ENCODE peak calls at places on chromosome 7, in seven cellular contexts. Q is ACHN, G is posterior vena cava, X is LNCaP clone FGC, J is SJSA1, S is left cardiac atrium, U is iris pigment epithelial cell. W is an unnamed sample.

GRCh38 chr7:128923411-128923800 is 12.9 kb upstream of the KCP start:
- DNase-seq in Q (no peak), G (peak), X (no peak), J (no peak), S (no peak), U (no peak), W (no peak)

GRCh38 chr7:100366411-100367250 is 6.7 kb upstream of the PILRA start:
- DNase-seq in Q (no peak), G (peak), X (no peak), J (no peak), S (no peak), U (no peak), W (no peak)

GRCh38 chr7:28961972-28962371 is 3.8 kb upstream of the TRIL start:
- DNase-seq in Q (no peak), G (no peak), X (no peak), J (no peak), S (no peak), U (no peak), W (no peak)

GRCh38 chr7:136405931-136406777 is 429.0 kb upstream of the MTPN start:
- DNase-seq in Q (peak), G (no peak), X (peak), J (no peak), S (no peak), U (peak), W (peak)

GRCh38 chr7:91240546-91240945 is 23.7 kb upstream of the FZD1 start:
- DNase-seq in Q (no peak), G (no peak), X (no peak), J (no peak), S (no peak), U (peak), W (peak)

GRCh38 chr7:26198133-26198780 is 2.3 kb downstream of the HNRNPA2B1 start:
- DNase-seq in Q (peak), G (no peak), X (no peak), J (no peak), S (no peak), U (no peak), W (no peak)

GRCh38 chr7:95199779-95200558 is 124.4 kb downstream of the PON1 start:
- DNase-seq in Q (peak), G (no peak), X (peak), J (no peak), S (peak), U (peak), W (peak)

GRCh38 chr7:80243425-80243824 is 108.8 kb downstream of the GNAI1 start:
- DNase-seq in Q (no peak), G (no peak), X (no peak), J (no peak), S (no peak), U (peak), W (no peak)

GRCh38 chr7:122329145-122329802 is 24.7 kb upstream of the FEZF1 start:
- DNase-seq in Q (no peak), G (no peak), X (no peak), J (no peak), S (no peak), U (no peak), W (no peak)

GRCh38 chr7:47180268-47180826 is 401.6 kb downstream of the TNS3 start:
- DNase-seq in Q (peak), G (peak), X (peak), J (peak), S (peak), U (peak), W (peak)

GRCh38 chr7:84879936-84880325 is 306.9 kb downstream of the SEMA3D start:
- DNase-seq in Q (no peak), G (no peak), X (no peak), J (no peak), S (no peak), U (no peak), W (no peak)

GRCh38 chr7:17396692-17397091 is 98.2 kb downstream of the AHR start:
- DNase-seq in Q (no peak), G (no peak), X (no peak), J (no peak), S (no peak), U (no peak), W (no peak)

GRCh38 chr7:85114342-85114741 is 72.5 kb downstream of the SEMA3D start:
- DNase-seq in Q (no peak), G (no peak), X (no peak), J (no peak), S (no peak), U (no peak), W (no peak)

GRCh38 chr7:38367301-38367700 is 93.9 kb upstream of the TARP start:
- DNase-seq in Q (no peak), G (no peak), X (no peak), J (no peak), S (no peak), U (no peak), W (no peak)

GRCh38 chr7:139482662-139483466 is 609 bp downstream of the KLRG2 start:
- DNase-seq in Q (no peak), G (no peak), X (no peak), J (no peak), S (peak), U (peak), W (no peak)

GRCh38 chr7:50657341-50657873 is 92.2 kb upstream of the DDC start:
- DNase-seq in Q (no peak), G (peak), X (no peak), J (no peak), S (peak), U (peak), W (peak)

GRCh38 chr7:8160810-8161209 is 101.2 kb downstream of the ICA1 start:
- DNase-seq in Q (no peak), G (no peak), X (no peak), J (no peak), S (no peak), U (no peak), W (no peak)

GRCh38 chr7:50598455-50599343 is 33.5 kb upstream of the DDC start:
- DNase-seq in Q (no peak), G (no peak), X (no peak), J (no peak), S (no peak), U (no peak), W (no peak)

GRCh38 chr7:64686493-64687184 is 20.7 kb downstream of the ZNF107 start:
- DNase-seq in Q (no peak), G (no peak), X (peak), J (no peak), S (no peak), U (no peak), W (no peak)

GRCh38 chr7:124041439-124041838 is 8.6 kb upstream of the TMEM229A start:
- DNase-seq in Q (no peak), G (no peak), X (no peak), J (no peak), S (no peak), U (no peak), W (no peak)

GRCh38 chr7:109111086-109111485 is 541.4 kb downstream of the DNAJB9 start:
- DNase-seq in Q (no peak), G (no peak), X (no peak), J (no peak), S (no peak), U (no peak), W (no peak)

GRCh38 chr7:87413951-87414381 is 61.5 kb downstream of the ABCB4 start:
- DNase-seq in Q (no peak), G (no peak), X (no peak), J (no peak), S (no peak), U (peak), W (no peak)

GRCh38 chr7:158357106-158357897 is 230.3 kb downstream of the PTPRN2 start:
- DNase-seq in Q (no peak), G (peak), X (no peak), J (peak), S (no peak), U (no peak), W (no peak)

GRCh38 chr7:90430614-90431445 is 27.6 kb downstream of the CLDN12 start:
- DNase-seq in Q (no peak), G (no peak), X (no peak), J (no peak), S (no peak), U (peak), W (no peak)

W was measured in mucosa of gallbladder.